ENCODE peak calls at places on chromosomes 2 and 18, in four cellular contexts. Y, R, S and W are unnamed samples.

GRCh38 chr2:98148968-98149697 is 62.2 kb downstream of the VWA3B start:
- DNase-seq in Y (peak; percentile 87), R (peak; percentile 14), S (no peak), W (peak; percentile 47)

GRCh38 chr18:41073372-41073954 is 881.6 kb upstream of the PIK3C3 start:
- DNase-seq in Y (no peak), R (no peak), S (no peak), W (no peak)

GRCh38 chr18:56787392-56787791 is 136.2 kb downstream of the WDR7 start:
- DNase-seq in Y (no peak), R (no peak), S (no peak), W (no peak)

GRCh38 chr2:92073036-92073814 is 2798.0 kb upstream of the TEKT4 start:
- DNase-seq in Y (no peak), R (no peak), S (no peak), W (no peak)

GRCh38 chr18:1914489-1914888 is 656.8 kb downstream of the METTL4 start:
- DNase-seq in Y (no peak), R (peak; percentile 36), S (no peak), W (no peak)

GRCh38 chr2:231527955-231528635 is 2.1 kb downstream of the NMUR1 start:
- DNase-seq in Y (no peak), R (no peak), S (no peak), W (no peak)

GRCh38 chr2:70941186-70941585 is 5.5 kb downstream of the ATP6V1B1 start:
- DNase-seq in Y (no peak), R (no peak), S (no peak), W (no peak)

GRCh38 chr2:152395132-152396024 is 60.4 kb downstream of the FMNL2 start:
- DNase-seq in Y (peak; percentile 24), R (no peak), S (no peak), W (no peak)

GRCh38 chr18:54392621-54393023 is 34.9 kb downstream of the C18orf54 start:
- DNase-seq in Y (peak; percentile 57), R (peak; percentile 77), S (no peak), W (peak; percentile 1)

GRCh38 chr2:72236445-72237067 is 88.9 kb upstream of the CYP26B1 start:
- DNase-seq in Y (peak; percentile 78), R (no peak), S (no peak), W (no peak)